ENCODE peak calls at places on chromosomes 3 and 15, in five cellular contexts. One of them, this sample, is unnamed.

GRCh38 chr15:69783211-69783610 is 314.5 kb downstream of the TLE3 start:
- DNase-seq in HepG2: no peak
- DNase-seq in H1: no peak
- DNase-seq in K562: no peak
- DNase-seq in GM12878: no peak
- DNase-seq in this sample: no peak

GRCh38 chr15:99507732-99508571 is 57.8 kb upstream of the MEF2A start:
- DNase-seq in HepG2: no peak
- DNase-seq in H1: no peak
- DNase-seq in K562: no peak
- DNase-seq in GM12878: no peak
- DNase-seq in this sample: no peak

GRCh38 chr3:149160754-149161289 is 31.4 kb downstream of the HPS3 start:
- DNase-seq in HepG2: no peak
- DNase-seq in H1: no peak
- DNase-seq in K562: no peak
- DNase-seq in GM12878: no peak
- DNase-seq in this sample: no peak

GRCh38 chr3:47022540-47023161 is 43.2 kb downstream of the NBEAL2 start:
- DNase-seq in HepG2: no peak
- DNase-seq in H1: no peak
- DNase-seq in K562: no peak
- DNase-seq in GM12878: no peak
- DNase-seq in this sample: no peak

GRCh38 chr3:24475945-24476344 is 18.7 kb downstream of the THRB start:
- DNase-seq in HepG2: no peak
- DNase-seq in H1: no peak
- DNase-seq in K562: no peak
- DNase-seq in GM12878: no peak
- DNase-seq in this sample: no peak

GRCh38 chr3:188179006-188179966 is 25.3 kb downstream of the LPP start:
- DNase-seq in HepG2: no peak
- DNase-seq in H1: no peak
- DNase-seq in K562: no peak
- DNase-seq in GM12878: no peak
- DNase-seq in this sample: no peak

GRCh38 chr3:144362126-144362525 is 390.5 kb downstream of the DIPK2A start:
- DNase-seq in HepG2: no peak
- DNase-seq in H1: no peak
- DNase-seq in K562: no peak
- DNase-seq in GM12878: no peak
- DNase-seq in this sample: no peak

GRCh38 chr15:69825941-69826817 is 271.5 kb downstream of the TLE3 start:
- DNase-seq in HepG2: no peak
- DNase-seq in H1: no peak
- DNase-seq in K562: no peak
- DNase-seq in GM12878: no peak
- DNase-seq in this sample: no peak

GRCh38 chr15:49320337-49320736 is 102.7 kb upstream of the FGF7 start:
- DNase-seq in HepG2: no peak
- DNase-seq in H1: no peak
- DNase-seq in K562: no peak
- DNase-seq in GM12878: no peak
- DNase-seq in this sample: no peak

GRCh38 chr15:63517614-63518013 is 13.2 kb downstream of the USP3 start:
- DNase-seq in HepG2: no peak
- DNase-seq in H1: no peak
- DNase-seq in K562: no peak
- DNase-seq in GM12878: no peak
- DNase-seq in this sample: no peak

GRCh38 chr3:126983653-126984390 is 907 bp downstream of the PLXNA1 start:
- DNase-seq in HepG2: no peak
- DNase-seq in H1: peak; percentile 85
- DNase-seq in K562: peak; percentile 61
- DNase-seq in GM12878: no peak
- DNase-seq in this sample: no peak

GRCh38 chr3:55686720-55687254 is 199.7 kb upstream of the WNT5A start:
- DNase-seq in HepG2: no peak
- DNase-seq in H1: no peak
- DNase-seq in K562: no peak
- DNase-seq in GM12878: no peak
- DNase-seq in this sample: no peak

GRCh38 chr15:77529394-77530159 is 103.1 kb downstream of the LINGO1 start:
- DNase-seq in HepG2: peak; percentile 50
- DNase-seq in H1: no peak
- DNase-seq in K562: no peak
- DNase-seq in GM12878: no peak
- DNase-seq in this sample: no peak

GRCh38 chr3:184715943-184716651 is 4.2 kb upstream of the MAGEF1 start:
- DNase-seq in HepG2: no peak
- DNase-seq in H1: no peak
- DNase-seq in K562: no peak
- DNase-seq in GM12878: no peak
- DNase-seq in this sample: no peak

GRCh38 chr3:104523136-104523535 is 843.6 kb upstream of the ALCAM start:
- DNase-seq in HepG2: no peak
- DNase-seq in H1: no peak
- DNase-seq in K562: no peak
- DNase-seq in GM12878: no peak
- DNase-seq in this sample: no peak

GRCh38 chr3:15263926-15264325 is 57.9 kb downstream of the CAPN7 start:
- DNase-seq in HepG2: no peak
- DNase-seq in H1: no peak
- DNase-seq in K562: no peak
- DNase-seq in GM12878: no peak
- DNase-seq in this sample: no peak

GRCh38 chr15:70535071-70535954 is 228.0 kb downstream of the UACA start:
- DNase-seq in HepG2: no peak
- DNase-seq in H1: peak; percentile 39
- DNase-seq in K562: no peak
- DNase-seq in GM12878: no peak
- DNase-seq in this sample: no peak

GRCh38 chr15:29938701-29939340 is 116.6 kb upstream of the TJP1 start:
- DNase-seq in HepG2: peak; percentile 10
- DNase-seq in H1: no peak
- DNase-seq in K562: no peak
- DNase-seq in GM12878: no peak
- DNase-seq in this sample: no peak

GRCh38 chr3:126928921-126929485 is 53.9 kb upstream of the PLXNA1 start:
- DNase-seq in HepG2: no peak
- DNase-seq in H1: no peak
- DNase-seq in K562: no peak
- DNase-seq in GM12878: no peak
- DNase-seq in this sample: no peak

GRCh38 chr3:13837751-13838150 is 42.1 kb downstream of the WNT7A start:
- DNase-seq in HepG2: no peak
- DNase-seq in H1: no peak
- DNase-seq in K562: no peak
- DNase-seq in GM12878: no peak
- DNase-seq in this sample: no peak

GRCh38 chr3:50260027-50260941 is 8.7 kb upstream of the SEMA3B start:
- DNase-seq in HepG2: peak; percentile 91
- DNase-seq in H1: peak; percentile 97
- DNase-seq in K562: peak; percentile 90
- DNase-seq in GM12878: no peak
- DNase-seq in this sample: peak; percentile 85

GRCh38 chr15:85761635-85762034 is 33.1 kb downstream of the KLHL25 start:
- DNase-seq in HepG2: no peak
- DNase-seq in H1: no peak
- DNase-seq in K562: no peak
- DNase-seq in GM12878: no peak
- DNase-seq in this sample: no peak

GRCh38 chr15:85564686-85565085 is 184.3 kb downstream of the AKAP13 start:
- DNase-seq in HepG2: no peak
- DNase-seq in H1: no peak
- DNase-seq in K562: no peak
- DNase-seq in GM12878: no peak
- DNase-seq in this sample: no peak

GRCh38 chr3:78831446-78831972 is 936.3 kb downstream of the ROBO1 start:
- DNase-seq in HepG2: no peak
- DNase-seq in H1: no peak
- DNase-seq in K562: no peak
- DNase-seq in GM12878: no peak
- DNase-seq in this sample: no peak

GRCh38 chr3:127978636-127979035 is 63.6 kb downstream of the KBTBD12 start:
- DNase-seq in HepG2: no peak
- DNase-seq in H1: no peak
- DNase-seq in K562: no peak
- DNase-seq in GM12878: no peak
- DNase-seq in this sample: no peak

GRCh38 chr15:36961956-36962355 is 138.4 kb downstream of the MEIS2 start:
- DNase-seq in HepG2: no peak
- DNase-seq in H1: no peak
- DNase-seq in K562: no peak
- DNase-seq in GM12878: no peak
- DNase-seq in this sample: no peak

GRCh38 chr15:36967929-36968328 is 132.4 kb downstream of the MEIS2 start:
- DNase-seq in HepG2: no peak
- DNase-seq in H1: no peak
- DNase-seq in K562: no peak
- DNase-seq in GM12878: no peak
- DNase-seq in this sample: no peak

GRCh38 chr15:36966704-36967103 is 133.6 kb downstream of the MEIS2 start:
- DNase-seq in HepG2: no peak
- DNase-seq in H1: no peak
- DNase-seq in K562: no peak
- DNase-seq in GM12878: no peak
- DNase-seq in this sample: no peak

GRCh38 chr15:36964626-36965025 is 135.7 kb downstream of the MEIS2 start:
- DNase-seq in HepG2: no peak
- DNase-seq in H1: no peak
- DNase-seq in K562: no peak
- DNase-seq in GM12878: no peak
- DNase-seq in this sample: no peak

GRCh38 chr15:36965561-36966342 is 134.6 kb downstream of the MEIS2 start:
- DNase-seq in HepG2: no peak
- DNase-seq in H1: no peak
- DNase-seq in K562: no peak
- DNase-seq in GM12878: no peak
- DNase-seq in this sample: no peak
- TF ChIP-seq KDM1A in HepG2: no peak
- TF ChIP-seq KDM1A in H1: no peak
- TF ChIP-seq KDM1A in K562: no peak
- TF ChIP-seq KDM1A in GM12878: no peak
- TF ChIP-seq KDM1A in this sample: no peak

GRCh38 chr3:150296966-150297365 is 111.1 kb upstream of the TSC22D2 start:
- DNase-seq in HepG2: no peak
- DNase-seq in H1: no peak
- DNase-seq in K562: no peak
- DNase-seq in GM12878: no peak
- DNase-seq in this sample: no peak

GRCh38 chr3:150292891-150293290 is 115.2 kb upstream of the TSC22D2 start:
- DNase-seq in HepG2: no peak
- DNase-seq in H1: no peak
- DNase-seq in K562: no peak
- DNase-seq in GM12878: no peak
- DNase-seq in this sample: no peak

GRCh38 chr3:150291515-150291914 is 116.6 kb upstream of the TSC22D2 start:
- DNase-seq in HepG2: no peak
- DNase-seq in H1: no peak
- DNase-seq in K562: no peak
- DNase-seq in GM12878: no peak
- DNase-seq in this sample: no peak

GRCh38 chr3:150296123-150296750 is 111.9 kb upstream of the TSC22D2 start:
- DNase-seq in HepG2: no peak
- DNase-seq in H1: no peak
- DNase-seq in K562: no peak
- DNase-seq in GM12878: no peak
- DNase-seq in this sample: no peak

GRCh38 chr3:150293401-150294001 is 114.6 kb upstream of the TSC22D2 start:
- DNase-seq in HepG2: no peak
- DNase-seq in H1: no peak
- DNase-seq in K562: no peak
- DNase-seq in GM12878: no peak
- DNase-seq in this sample: no peak
- TF ChIP-seq KDM1A in HepG2: no peak
- TF ChIP-seq KDM1A in H1: no peak
- TF ChIP-seq KDM1A in K562: no peak
- TF ChIP-seq KDM1A in GM12878: no peak
- TF ChIP-seq KDM1A in this sample: no peak

GRCh38 chr3:45214061-45214680 is 11.9 kb downstream of the TMEM158 start:
- DNase-seq in HepG2: no peak
- DNase-seq in H1: no peak
- DNase-seq in K562: no peak
- DNase-seq in GM12878: no peak
- DNase-seq in this sample: no peak
- TF ChIP-seq KDM1A in HepG2: no peak
- TF ChIP-seq KDM1A in H1: no peak
- TF ChIP-seq KDM1A in K562: no peak
- TF ChIP-seq KDM1A in GM12878: no peak
- TF ChIP-seq KDM1A in this sample: no peak

GRCh38 chr15:22963546-22964125 is 16.5 kb downstream of the CYFIP1 start:
- DNase-seq in HepG2: no peak
- DNase-seq in H1: no peak
- DNase-seq in K562: no peak
- DNase-seq in GM12878: no peak
- DNase-seq in this sample: no peak

GRCh38 chr15:22960126-22960525 is 20.0 kb downstream of the CYFIP1 start:
- DNase-seq in HepG2: no peak
- DNase-seq in H1: no peak
- DNase-seq in K562: no peak
- DNase-seq in GM12878: no peak
- DNase-seq in this sample: no peak

GRCh38 chr15:22962611-22963010 is 17.6 kb downstream of the CYFIP1 start:
- DNase-seq in HepG2: no peak
- DNase-seq in H1: no peak
- DNase-seq in K562: no peak
- DNase-seq in GM12878: no peak
- DNase-seq in this sample: no peak

GRCh38 chr15:22960587-22960986 is 19.6 kb downstream of the CYFIP1 start:
- DNase-seq in HepG2: no peak
- DNase-seq in H1: no peak
- DNase-seq in K562: no peak
- DNase-seq in GM12878: no peak
- DNase-seq in this sample: no peak

GRCh38 chr15:22961661-22962221 is 18.4 kb downstream of the CYFIP1 start:
- DNase-seq in HepG2: no peak
- DNase-seq in H1: no peak
- DNase-seq in K562: no peak
- DNase-seq in GM12878: no peak
- DNase-seq in this sample: no peak
- TF ChIP-seq KDM1A in HepG2: no peak
- TF ChIP-seq KDM1A in H1: no peak
- TF ChIP-seq KDM1A in K562: no peak
- TF ChIP-seq KDM1A in GM12878: no peak
- TF ChIP-seq KDM1A in this sample: no peak

GRCh38 chr3:195194559-195195161 is 76.3 kb downstream of the XXYLT1 start:
- DNase-seq in HepG2: no peak
- DNase-seq in H1: no peak
- DNase-seq in K562: no peak
- DNase-seq in GM12878: no peak
- DNase-seq in this sample: no peak
- TF ChIP-seq KDM1A in HepG2: no peak
- TF ChIP-seq KDM1A in H1: no peak
- TF ChIP-seq KDM1A in K562: no peak
- TF ChIP-seq KDM1A in GM12878: no peak
- TF ChIP-seq KDM1A in this sample: no peak

This sample was measured in A549.